ENCODE peak calls at places on chromosomes 7 and 10, in eight cellular contexts. One of them, this sample, is unnamed. For H3K4me1, the result is how much of the 10 kb centered on the place peaks cover.

GRCh38 chr7:50156163-50156562 is 63.1 kb upstream of the ZPBP start:
- DNase-seq in A549: no peak
- DNase-seq in heart left ventricle: no peak
- DNase-seq in stomach: no peak
- DNase-seq in IMR-90: no peak
- DNase-seq in uterus: no peak
- DNase-seq in tibial nerve: no peak
- DNase-seq in GM12878: no peak
- DNase-seq in this sample: no peak

GRCh38 chr7:70435634-70436033 is 696.3 kb upstream of the GALNT17 start:
- DNase-seq in tibial nerve: no peak
- DNase-seq in A549: no peak
- DNase-seq in heart left ventricle: no peak
- DNase-seq in GM12878: no peak
- DNase-seq in stomach: no peak
- DNase-seq in uterus: no peak
- DNase-seq in IMR-90: no peak
- DNase-seq in this sample: no peak

GRCh38 chr7:106562711-106563366 is 98.1 kb downstream of the CCDC71L start:
- DNase-seq in heart left ventricle: no peak
- DNase-seq in uterus: no peak
- DNase-seq in stomach: no peak
- DNase-seq in IMR-90: no peak
- DNase-seq in tibial nerve: no peak
- DNase-seq in A549: no peak
- DNase-seq in GM12878: no peak
- DNase-seq in this sample: no peak

GRCh38 chr7:50685445-50686070 is 97.1 kb downstream of the GRB10 start:
- DNase-seq in IMR-90: no peak
- DNase-seq in stomach: no peak
- DNase-seq in uterus: no peak
- DNase-seq in GM12878: no peak
- DNase-seq in tibial nerve: no peak
- DNase-seq in heart left ventricle: no peak
- DNase-seq in A549: no peak
- DNase-seq in this sample: no peak

GRCh38 chr10:34814228-34815173 is 595 bp downstream of the PARD3 start:
- DNase-seq in IMR-90: peak
- DNase-seq in heart left ventricle: peak
- DNase-seq in tibial nerve: no peak
- DNase-seq in GM12878: no peak
- DNase-seq in stomach: peak
- DNase-seq in uterus: peak
- DNase-seq in A549: peak
- DNase-seq in this sample: no peak

GRCh38 chr10:111953949-111954348 is 229.6 kb downstream of the GPAM start:
- DNase-seq in stomach: no peak
- DNase-seq in IMR-90: no peak
- DNase-seq in A549: no peak
- DNase-seq in tibial nerve: no peak
- DNase-seq in heart left ventricle: no peak
- DNase-seq in uterus: no peak
- DNase-seq in GM12878: no peak
- DNase-seq in this sample: no peak

GRCh38 chr7:94655884-94656657 is at the start of gene SGCE:
- DNase-seq in heart left ventricle: peak
- DNase-seq in stomach: peak
- DNase-seq in GM12878: peak
- DNase-seq in A549: peak
- DNase-seq in IMR-90: peak
- DNase-seq in tibial nerve: peak
- DNase-seq in uterus: peak
- DNase-seq in this sample: no peak

GRCh38 chr10:78549536-78549935 is 515.9 kb downstream of the RPS24 start:
- DNase-seq in stomach: no peak
- DNase-seq in tibial nerve: no peak
- DNase-seq in GM12878: no peak
- DNase-seq in A549: no peak
- DNase-seq in IMR-90: no peak
- DNase-seq in uterus: no peak
- DNase-seq in heart left ventricle: no peak
- DNase-seq in this sample: no peak

GRCh38 chr7:31950101-31950755 is 120.0 kb downstream of the PDE1C start:
- DNase-seq in IMR-90: peak
- DNase-seq in tibial nerve: no peak
- DNase-seq in heart left ventricle: no peak
- DNase-seq in stomach: no peak
- DNase-seq in A549: no peak
- DNase-seq in uterus: no peak
- DNase-seq in GM12878: no peak
- DNase-seq in this sample: no peak

GRCh38 chr10:1412531-1413189 is 324.7 kb downstream of the ADARB2 start:
- DNase-seq in heart left ventricle: no peak
- DNase-seq in IMR-90: no peak
- DNase-seq in tibial nerve: no peak
- DNase-seq in GM12878: no peak
- DNase-seq in A549: no peak
- DNase-seq in uterus: no peak
- DNase-seq in stomach: peak
- DNase-seq in this sample: no peak

GRCh38 chr10:16891375-16892313 is 74.4 kb upstream of the RSU1 start:
- DNase-seq in heart left ventricle: peak
- DNase-seq in tibial nerve: peak
- DNase-seq in A549: no peak
- DNase-seq in GM12878: no peak
- DNase-seq in IMR-90: peak
- DNase-seq in stomach: peak
- DNase-seq in uterus: peak
- DNase-seq in this sample: peak

GRCh38 chr10:86729677-86730076 is 26.7 kb upstream of the BMPR1A start:
- DNase-seq in heart left ventricle: no peak
- DNase-seq in uterus: no peak
- DNase-seq in GM12878: no peak
- DNase-seq in IMR-90: no peak
- DNase-seq in tibial nerve: no peak
- DNase-seq in A549: no peak
- DNase-seq in stomach: no peak
- DNase-seq in this sample: no peak

GRCh38 chr10:76422769-76423168 is 991.3 kb downstream of the LRMDA start:
- DNase-seq in stomach: no peak
- DNase-seq in A549: no peak
- DNase-seq in IMR-90: peak
- DNase-seq in GM12878: no peak
- DNase-seq in tibial nerve: no peak
- DNase-seq in heart left ventricle: no peak
- DNase-seq in uterus: no peak
- DNase-seq in this sample: no peak

GRCh38 chr10:122258136-122259074 is 12.7 kb upstream of the BTBD16 start:
- DNase-seq in stomach: no peak
- DNase-seq in A549: no peak
- DNase-seq in heart left ventricle: no peak
- DNase-seq in IMR-90: peak
- DNase-seq in GM12878: no peak
- DNase-seq in uterus: no peak
- DNase-seq in tibial nerve: no peak
- DNase-seq in this sample: no peak

GRCh38 chr7:138613630-138614029 is 87.5 kb downstream of the SVOPL start:
- DNase-seq in A549: no peak
- DNase-seq in uterus: no peak
- DNase-seq in stomach: no peak
- DNase-seq in IMR-90: no peak
- DNase-seq in tibial nerve: no peak
- DNase-seq in heart left ventricle: no peak
- DNase-seq in GM12878: no peak
- DNase-seq in this sample: no peak

GRCh38 chr7:72092769-72093168 is 319.4 kb downstream of the CALN1 start:
- DNase-seq in uterus: no peak
- DNase-seq in GM12878: no peak
- DNase-seq in A549: no peak
- DNase-seq in heart left ventricle: no peak
- DNase-seq in stomach: no peak
- DNase-seq in IMR-90: no peak
- DNase-seq in tibial nerve: no peak
- DNase-seq in this sample: no peak

GRCh38 chr7:104548861-104549260 is 220.5 kb downstream of the LHFPL3 start:
- DNase-seq in IMR-90: no peak
- DNase-seq in heart left ventricle: no peak
- DNase-seq in tibial nerve: no peak
- DNase-seq in uterus: no peak
- DNase-seq in GM12878: no peak
- DNase-seq in stomach: no peak
- DNase-seq in A549: no peak
- DNase-seq in this sample: no peak

GRCh38 chr7:74291535-74291934 is 2.3 kb downstream of the CLIP2 start:
- DNase-seq in A549: no peak
- DNase-seq in stomach: no peak
- DNase-seq in GM12878: no peak
- DNase-seq in heart left ventricle: no peak
- DNase-seq in uterus: no peak
- DNase-seq in IMR-90: no peak
- DNase-seq in tibial nerve: no peak
- DNase-seq in this sample: no peak

GRCh38 chr7:74290590-74290950 is 1.4 kb downstream of the CLIP2 start:
- DNase-seq in heart left ventricle: no peak
- DNase-seq in GM12878: no peak
- DNase-seq in uterus: no peak
- DNase-seq in stomach: no peak
- DNase-seq in tibial nerve: no peak
- DNase-seq in IMR-90: no peak
- DNase-seq in A549: no peak
- DNase-seq in this sample: no peak

GRCh38 chr7:74289660-74290589 is 718 bp downstream of the CLIP2 start:
- DNase-seq in heart left ventricle: no peak
- DNase-seq in A549: no peak
- DNase-seq in GM12878: no peak
- DNase-seq in tibial nerve: no peak
- DNase-seq in IMR-90: no peak
- DNase-seq in uterus: peak
- DNase-seq in stomach: peak
- DNase-seq in this sample: no peak

GRCh38 chr7:74289018-74289659 is at the start of gene CLIP2:
- DNase-seq in tibial nerve: peak
- DNase-seq in heart left ventricle: peak
- DNase-seq in uterus: peak
- DNase-seq in IMR-90: peak
- DNase-seq in GM12878: no peak
- DNase-seq in stomach: peak
- DNase-seq in A549: peak
- DNase-seq in this sample: peak

GRCh38 chr7:74290999-74291441 is 1.8 kb downstream of the CLIP2 start:
- DNase-seq in uterus: no peak
- DNase-seq in A549: no peak
- DNase-seq in heart left ventricle: no peak
- DNase-seq in tibial nerve: no peak
- DNase-seq in IMR-90: no peak
- DNase-seq in stomach: no peak
- DNase-seq in GM12878: no peak
- DNase-seq in this sample: no peak
- TF ChIP-seq POLR2A in uterus: no peak
- TF ChIP-seq POLR2A in A549: no peak
- TF ChIP-seq POLR2A in heart left ventricle: no peak
- TF ChIP-seq POLR2A in tibial nerve: no peak
- TF ChIP-seq POLR2A in IMR-90: no peak
- TF ChIP-seq POLR2A in stomach: no peak
- TF ChIP-seq POLR2A in GM12878: no peak
- TF ChIP-seq POLR2A in this sample: no peak

GRCh38 chr7:13414661-13415105 is 574.8 kb downstream of the ETV1 start:
- DNase-seq in stomach: no peak
- DNase-seq in heart left ventricle: no peak
- DNase-seq in A549: no peak
- DNase-seq in GM12878: no peak
- DNase-seq in tibial nerve: no peak
- DNase-seq in uterus: no peak
- DNase-seq in IMR-90: no peak
- DNase-seq in this sample: no peak
- H3K4me3 ChIP-seq in stomach: no peak
- H3K4me3 ChIP-seq in heart left ventricle: no peak
- H3K4me3 ChIP-seq in A549: no peak
- H3K4me3 ChIP-seq in GM12878: no peak
- H3K4me3 ChIP-seq in tibial nerve: no peak
- H3K4me3 ChIP-seq in uterus: no peak
- H3K4me3 ChIP-seq in IMR-90: no peak
- H3K4me3 ChIP-seq in this sample: peak

DNA sequence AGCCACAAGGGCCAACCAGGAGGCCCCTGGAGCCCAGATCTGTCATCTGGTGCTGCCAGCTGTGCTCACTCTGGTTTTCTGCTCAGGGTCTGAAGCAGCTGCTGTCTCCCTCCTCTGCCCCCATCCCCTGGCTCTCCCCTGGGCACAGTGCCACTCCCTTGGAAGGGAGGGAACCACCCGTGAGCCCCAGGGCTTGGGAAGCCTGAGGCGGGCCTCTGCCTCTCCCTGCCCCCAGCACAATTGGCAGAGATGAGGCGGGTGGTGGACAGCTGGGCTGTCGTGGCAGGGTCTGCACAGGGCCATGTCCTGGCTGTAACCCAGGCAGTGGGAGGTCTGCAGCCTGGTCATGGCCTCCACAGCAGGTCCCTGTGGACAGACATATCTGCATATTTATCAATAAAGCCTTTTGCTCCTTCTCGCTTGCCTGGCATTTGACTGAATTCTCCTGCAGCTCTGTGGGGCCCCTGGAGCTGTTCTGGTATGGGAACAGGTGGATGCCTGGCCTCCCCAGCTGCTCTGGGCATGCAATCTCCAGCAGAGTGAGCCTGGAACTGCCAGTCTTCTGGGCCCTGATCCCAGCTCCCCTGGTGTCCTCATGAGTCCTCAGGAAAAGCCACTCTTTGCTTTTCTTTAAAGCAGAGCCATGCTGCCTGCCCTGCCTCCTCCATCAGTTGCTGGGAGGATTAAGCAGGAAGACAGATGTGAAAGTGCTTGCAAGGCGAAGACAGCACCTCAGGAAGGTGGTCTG is 1.6 kb upstream of the ANKRD2 start:
- DNase-seq in IMR-90: no peak
- DNase-seq in A549: no peak
- DNase-seq in stomach: no peak
- DNase-seq in heart left ventricle: peak
- DNase-seq in tibial nerve: no peak
- DNase-seq in uterus: no peak
- DNase-seq in GM12878: no peak
- DNase-seq in this sample: peak
- H3K4me1 ChIP-seq in IMR-90: under half
- H3K4me1 ChIP-seq in A549: half or more
- H3K4me1 ChIP-seq in stomach: under half
- H3K4me1 ChIP-seq in heart left ventricle: under half
- H3K4me1 ChIP-seq in tibial nerve: under half
- H3K4me1 ChIP-seq in uterus: under half
- H3K4me1 ChIP-seq in GM12878: under half
- H3K4me1 ChIP-seq in this sample: half or more

GRCh38 chr10:6165221-6165725 is 37.5 kb upstream of the PFKFB3 start:
- DNase-seq in uterus: no peak
- DNase-seq in A549: no peak
- DNase-seq in stomach: no peak
- DNase-seq in IMR-90: no peak
- DNase-seq in heart left ventricle: no peak
- DNase-seq in GM12878: no peak
- DNase-seq in tibial nerve: no peak
- DNase-seq in this sample: no peak
- TF ChIP-seq POLR2A in uterus: no peak
- TF ChIP-seq POLR2A in A549: no peak
- TF ChIP-seq POLR2A in stomach: no peak
- TF ChIP-seq POLR2A in IMR-90: no peak
- TF ChIP-seq POLR2A in heart left ventricle: no peak
- TF ChIP-seq POLR2A in GM12878: no peak
- TF ChIP-seq POLR2A in tibial nerve: no peak
- TF ChIP-seq POLR2A in this sample: no peak